ENCODE peak calls at places on chromosomes 16 and 17, in four cellular contexts. O, Z, N and C are unnamed samples.

GRCh38 chr17:38958756-38959155 is 8.4 kb downstream of the FBXO47 start:
- DNase-seq in N (no peak), O (peak; percentile 39), Z (no peak), C (peak; percentile 63)

GRCh38 chr16:74053310-74053709 is 243.3 kb upstream of the PSMD7 start:
- DNase-seq in Z (no peak), N (no peak), O (no peak), C (no peak)

GRCh38 chr16:65069090-65069489 is 52.8 kb downstream of the CDH11 start:
- DNase-seq in Z (no peak), O (peak; percentile 85), N (no peak), C (peak; percentile 90)

GRCh38 chr17:78249074-78249835 is 17.8 kb downstream of the TMEM235 start:
- DNase-seq in Z (no peak), O (no peak), N (no peak), C (no peak)

GRCh38 chr17:39169518-39169917 is 3.6 kb upstream of the ARL5C start:
- DNase-seq in O (no peak), Z (no peak), N (no peak), C (no peak)

GRCh38 chr17:48045270-48046001 is 2.7 kb upstream of the NFE2L1 start:
- DNase-seq in O (no peak), N (peak; percentile 87), Z (no peak), C (no peak)

GRCh38 chr17:5822281-5823060 is 238.2 kb upstream of the NLRP1 start:
- DNase-seq in N (no peak), O (no peak), Z (no peak), C (no peak)

GRCh38 chr16:11481987-11482386 is 104.7 kb downstream of the LITAF start:
- DNase-seq in Z (no peak), O (peak; percentile 42), N (no peak), C (peak; percentile 8)

GRCh38 chr17:48835971-48836370 is 5.1 kb downstream of the CALCOCO2 start:
- DNase-seq in Z (no peak), O (no peak), N (no peak), C (no peak)

GRCh38 chr17:57776366-57776765 is 31.3 kb upstream of the CCDC182 start:
- DNase-seq in N (no peak), O (no peak), Z (no peak), C (no peak)

GRCh38 chr16:87560428-87561199 is 41.7 kb upstream of the JPH3 start:
- DNase-seq in O (no peak), N (no peak), Z (no peak), C (peak; percentile 26)

GRCh38 chr17:14752007-14752406 is 451.1 kb downstream of the HS3ST3B1 start:
- DNase-seq in N (no peak), Z (no peak), O (no peak), C (no peak)

GRCh38 chr16:71956500-71956899 is 43.7 kb downstream of the PKD1L3 start:
- DNase-seq in Z (no peak), O (no peak), N (no peak), C (peak; percentile 31)

GRCh38 chr17:72164340-72164739 is 43.5 kb downstream of the SOX9 start:
- DNase-seq in N (no peak), O (peak; percentile 52), Z (no peak), C (no peak)

GRCh38 chr17:36722121-36722902 is 120.9 kb downstream of the MRM1 start:
- DNase-seq in N (no peak), Z (peak; percentile 67), O (peak; percentile 20), C (peak; percentile 29)

GRCh38 chr16:47463771-47464624 is 2.9 kb downstream of the PHKB start:
- DNase-seq in Z (no peak), O (peak; percentile 3), N (peak; percentile 24), C (no peak)

GRCh38 chr16:67101683-67102082 is 8.1 kb upstream of the PHAF1 start:
- DNase-seq in N (no peak), O (no peak), Z (no peak), C (no peak)

GRCh38 chr17:38628441-38628840 is 22.7 kb upstream of the SRCIN1 start:
- DNase-seq in O (no peak), Z (no peak), N (peak; percentile 9), C (peak; percentile 8)

GRCh38 chr17:19249681-19250080 is 12.5 kb downstream of the EPN2 start:
- DNase-seq in O (no peak), Z (no peak), N (no peak), C (peak; percentile 50)

GRCh38 chr17:74446551-74447500 is 14.9 kb downstream of the GPRC5C start:
- DNase-seq in N (peak; percentile 19), O (no peak), Z (no peak), C (no peak)

GRCh38 chr17:6328279-6328678 is 106.6 kb downstream of the AIPL1 start:
- DNase-seq in N (peak; percentile 11), O (no peak), Z (no peak), C (no peak)

GRCh38 chr17:67289174-67289876 is 44.3 kb upstream of the HELZ start:
- DNase-seq in N (peak; percentile 6), O (peak; percentile 72), Z (peak; percentile 47), C (peak; percentile 82)

GRCh38 chr17:30720013-30720471 is 104.5 kb downstream of the CRLF3 start:
- DNase-seq in N (no peak), O (no peak), Z (peak; percentile 38), C (no peak)

GRCh38 chr16:89320717-89321501 is 103.4 kb downstream of the ZNF778 start:
- DNase-seq in O (peak; percentile 48), N (no peak), Z (peak; percentile 83), C (peak; percentile 55)

GRCh38 chr16:86249631-86250030 is 260.7 kb upstream of the FOXF1 start:
- DNase-seq in O (no peak), Z (no peak), N (no peak), C (no peak)

GRCh38 chr16:84603115-84603816 is 14.6 kb downstream of the COTL1 start:
- DNase-seq in O (peak; percentile 98), N (peak; percentile 89), Z (peak; percentile 92), C (peak; percentile 97)

GRCh38 chr16:24540575-24541240 is 1.3 kb downstream of the RBBP6 start:
- DNase-seq in Z (no peak), O (peak; percentile 30), N (peak; percentile 37), C (peak; percentile 36)

GRCh38 chr17:81481011-81481799 is 31.4 kb downstream of the ACTG1 start:
- DNase-seq in N (no peak), O (peak; percentile 83), Z (peak; percentile 79), C (peak; percentile 65)

GRCh38 chr17:32161506-32162365 is 19.4 kb downstream of the RHOT1 start:
- DNase-seq in O (peak; percentile 95), N (peak; percentile 83), Z (no peak), C (peak; percentile 88)

DNA sequence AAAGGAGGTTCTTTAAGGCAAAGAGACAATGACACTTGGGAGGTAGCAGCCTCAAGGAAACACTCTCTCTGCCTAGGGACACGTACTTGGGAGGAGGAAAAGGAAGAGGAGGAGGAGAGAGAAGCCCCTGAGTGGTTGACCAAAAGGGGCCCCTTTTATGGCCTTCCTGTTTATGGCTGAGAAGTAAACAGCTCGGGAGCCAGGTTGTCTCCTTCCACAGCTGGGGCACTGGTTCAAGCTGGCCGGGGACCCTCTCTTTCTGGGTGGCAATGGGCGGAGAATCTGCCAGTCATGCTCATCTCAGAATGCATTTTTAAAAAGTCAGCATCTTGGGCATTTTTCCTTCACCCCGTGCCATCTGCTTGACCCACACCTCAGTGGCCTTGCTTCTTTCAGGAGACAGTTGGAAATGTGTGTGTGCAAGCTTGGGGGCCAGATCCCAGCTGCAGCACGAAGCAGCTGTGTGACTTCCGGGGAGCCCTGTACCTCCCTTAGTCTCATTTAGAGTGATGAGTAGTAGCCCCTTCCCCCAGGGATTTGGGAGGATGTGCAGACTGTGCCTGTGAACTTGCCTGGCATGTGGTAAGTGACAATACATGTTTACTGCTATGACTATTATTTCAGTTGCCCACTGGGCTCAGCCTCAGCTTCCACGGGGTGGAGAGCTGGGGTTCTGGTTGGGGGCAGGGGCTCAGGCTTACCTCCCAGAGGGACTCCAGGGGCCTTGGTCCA is 33.8 kb upstream of the SALL1 start:
- DNase-seq in N (no peak), Z (no peak), O (no peak), C (no peak)
- H3K4me3 ChIP-seq in N (no peak overlapping the region), Z (no peak overlapping the region), O (no peak overlapping the region), C (no peak overlapping the region)

GRCh38 chr16:50265260-50265659 is 1.1 kb upstream of the ADCY7 start:
- DNase-seq in O (no peak), N (no peak), Z (peak; percentile 35), C (no peak)
- TF ChIP-seq CTCF in O (no peak), N (no peak), Z (no peak), C (peak; percentile 37)

GRCh38 chr16:17448640-17449638 is 21.8 kb downstream of the XYLT1 start:
- DNase-seq in N (no peak), Z (no peak), O (no peak), C (no peak)
- H3K4me3 ChIP-seq in N (no peak overlapping the region), Z (no peak overlapping the region), O (no peak overlapping the region), C (no peak overlapping the region)

DNA sequence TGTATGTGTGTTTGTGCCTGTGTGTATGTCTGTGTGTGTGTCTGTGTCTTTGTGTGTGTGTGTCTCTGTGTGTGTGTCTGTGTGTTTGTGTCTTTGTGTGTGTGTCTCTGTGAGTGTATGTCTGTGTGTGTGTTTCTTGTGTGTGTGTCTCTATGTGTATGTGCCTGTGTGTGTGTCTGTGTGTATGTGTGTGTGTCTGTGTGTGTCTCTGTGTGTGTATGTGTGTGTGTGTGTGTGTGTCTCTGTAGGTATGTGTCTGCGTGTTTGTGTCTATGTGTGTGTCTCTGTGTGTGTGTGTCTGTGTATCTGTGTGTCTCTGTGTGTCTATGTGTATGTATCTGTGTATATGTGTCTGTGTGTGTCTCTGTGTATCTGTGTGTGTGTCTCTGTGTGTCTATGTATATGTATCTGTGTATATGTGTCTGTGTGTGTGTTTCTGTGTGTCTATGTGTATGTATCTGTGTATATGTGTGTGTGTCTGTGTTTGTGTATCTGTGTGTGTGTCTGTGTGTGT is 70.2 kb downstream of the USP43 start:
- DNase-seq in Z (no peak), O (no peak), N (no peak), C (no peak)
- TF ChIP-seq CTCF in Z (no peak), O (no peak), N (no peak), C (no peak)

GRCh38 chr17:9577402-9577709 is 914 bp downstream of the CFAP52 start:
- DNase-seq in Z (no peak), N (no peak), O (no peak), C (no peak)
- H3K4me3 ChIP-seq in Z (peak overlapping the region; percentile 86), N (no peak overlapping the region), O (no peak overlapping the region), C (no peak overlapping the region)

GRCh38 chr16:17131351-17131750 is 339.4 kb downstream of the XYLT1 start:
- DNase-seq in O (no peak), Z (no peak), N (no peak), C (no peak)
- TF ChIP-seq CTCF in O (no peak), Z (no peak), N (no peak), C (no peak)

GRCh38 chr17:44557653-44558285 is 485 bp downstream of the FZD2 start:
- DNase-seq in Z (no peak), N (peak; percentile 39), O (peak; percentile 82), C (peak; percentile 84)
- H3K4me3 ChIP-seq in Z (peak overlapping the region; percentile 51), N (peak overlapping the region; percentile 62), O (peak overlapping the region; percentile 84), C (peak overlapping the region; percentile 66)